ENCODE peak calls at places on chromosomes 1 and 21, in eight cellular contexts. W is AG04450, V is A549, D is neural progenitor cell, K is choroid plexus epithelial cell, J is IMR-90, O is GM23248, X is endodermal cell. R is an unnamed sample.

GRCh38 chr1:179817056-179817455 is 60.5 kb downstream of the TOR1AIP2 start:
- DNase-seq in W (no peak), D (no peak), V (no peak), J (no peak), O (no peak), X (no peak), K (no peak), R (no peak)

GRCh38 chr1:108124622-108125311 is 75.4 kb downstream of the SLC25A24 start:
- DNase-seq in W (no peak), O (no peak), V (no peak), D (no peak), J (no peak), K (no peak), X (peak; percentile 64), R (no peak)

GRCh38 chr1:15027515-15027948 is 126.0 kb upstream of the TMEM51 start:
- DNase-seq in J (peak; percentile 54), K (peak; percentile 62), D (peak; percentile 67), O (peak; percentile 80), X (peak; percentile 94), W (no peak), V (peak; percentile 64), R (peak; percentile 58)

GRCh38 chr1:31666290-31666963 is 21.8 kb upstream of the PEF1 start:
- DNase-seq in K (peak; percentile 41), W (no peak), J (peak; percentile 46), X (peak; percentile 50), O (peak; percentile 40), D (no peak), V (peak; percentile 43), R (peak; percentile 33)

GRCh38 chr21:34992736-34993135 is 56.4 kb downstream of the RUNX1 start:
- DNase-seq in K (peak; percentile 77), J (peak; percentile 73), W (no peak), X (no peak), V (no peak), O (peak; percentile 81), D (no peak), R (peak; percentile 40)

GRCh38 chr1:222861057-222861456 is 46.2 kb downstream of the DISP1 start:
- DNase-seq in V (no peak), K (no peak), J (no peak), W (no peak), X (no peak), O (no peak), D (no peak), R (no peak)

GRCh38 chr21:30340714-30341573 is 3.5 kb upstream of the KRTAP27-1 start:
- DNase-seq in J (peak; percentile 10), V (peak; percentile 0), X (peak; percentile 81), O (peak; percentile 51), K (peak; percentile 72), D (peak; percentile 52), W (no peak), R (peak; percentile 47)

GRCh38 chr1:87169250-87169910 is 159.3 kb upstream of the LMO4 start:
- DNase-seq in J (no peak), O (no peak), V (no peak), X (no peak), W (no peak), K (no peak), D (peak; percentile 14), R (no peak)

GRCh38 chr1:58921751-58922150 is 137.9 kb upstream of the JUN start:
- DNase-seq in J (no peak), V (no peak), O (no peak), D (no peak), K (no peak), X (no peak), W (no peak), R (no peak)

GRCh38 chr1:182235952-182236650 is 155.5 kb downstream of the GLUL start:
- DNase-seq in V (no peak), K (no peak), X (no peak), J (peak; percentile 3), D (no peak), O (peak; percentile 52), W (no peak), R (peak; percentile 82)

GRCh38 chr1:158147396-158148353 is 33.0 kb upstream of the CD1D start:
- DNase-seq in K (no peak), O (peak; percentile 25), J (no peak), X (no peak), V (no peak), W (no peak), D (no peak), R (peak; percentile 33)

GRCh38 chr1:223802602-223803001 is 43.1 kb downstream of the TP53BP2 start:
- DNase-seq in W (no peak), X (no peak), J (no peak), O (peak; percentile 24), V (no peak), K (no peak), D (no peak), R (no peak)

GRCh38 chr1:193310569-193310968 is 124.2 kb upstream of the B3GALT2 start:
- DNase-seq in X (no peak), V (no peak), W (no peak), D (no peak), J (no peak), O (no peak), K (no peak), R (no peak)

GRCh38 chr1:205449750-205450443 is 5.9 kb downstream of the BLACAT1 start:
- DNase-seq in J (peak; percentile 36), O (peak; percentile 66), X (peak; percentile 95), V (peak; percentile 69), W (no peak), D (peak; percentile 75), K (peak; percentile 39), R (peak; percentile 54)

GRCh38 chr1:10217748-10218441 is 7.5 kb downstream of the KIF1B start:
- DNase-seq in K (peak; percentile 52), V (no peak), W (no peak), X (no peak), O (peak; percentile 82), J (no peak), D (no peak), R (peak; percentile 80)

GRCh38 chr1:178341218-178341956 is 155.4 kb downstream of the CLEC20A start:
- DNase-seq in J (peak; percentile 80), D (peak; percentile 95), X (peak; percentile 95), K (peak; percentile 80), W (peak; percentile 45), V (no peak), O (peak; percentile 96), R (peak; percentile 76)

GRCh38 chr1:109643385-109644230 is 12.3 kb upstream of the GSTM4 start:
- DNase-seq in X (peak; percentile 97), D (peak; percentile 92), W (no peak), V (peak; percentile 59), O (peak; percentile 81), K (peak; percentile 75), J (peak; percentile 65), R (peak; percentile 69)

GRCh38 chr1:203871114-203871875 is 9.9 kb downstream of the SNRPE start:
- DNase-seq in D (peak; percentile 90), X (peak; percentile 75), O (peak; percentile 86), W (peak; percentile 62), K (peak; percentile 92), J (peak; percentile 80), V (peak; percentile 94), R (peak; percentile 80)
- H3K4me3 ChIP-seq in D (peak overlapping the region; percentile 5), X (no peak overlapping the region), O (no peak overlapping the region), W (no peak overlapping the region), K (no peak overlapping the region), J (no peak overlapping the region), V (no peak overlapping the region), R (no peak overlapping the region)

GRCh38 chr1:161019767-161020572 is 982 bp downstream of the F11R start:
- DNase-seq in D (peak; percentile 74), K (peak; percentile 35), W (no peak), X (peak; percentile 67), J (no peak), V (no peak), O (peak; percentile 19), R (no peak)

GRCh38 chr1:161021168-161021958 is 411 bp upstream of the F11R start:
- DNase-seq in J (peak; percentile 20), K (peak; percentile 72), O (peak; percentile 45), W (no peak), X (peak; percentile 100), V (peak; percentile 99), D (peak; percentile 92), R (no peak)

GRCh38 chr1:161017756-161018630 is 3.0 kb downstream of the F11R start:
- DNase-seq in W (no peak), X (no peak), K (no peak), O (peak; percentile 21), J (no peak), D (no peak), V (no peak), R (no peak)

GRCh38 chr1:161020573-161021167 is at the start of gene F11R:
- DNase-seq in X (peak; percentile 89), D (peak; percentile 75), W (no peak), J (no peak), K (peak; percentile 19), O (peak; percentile 45), V (peak; percentile 80), R (no peak)

DNA sequence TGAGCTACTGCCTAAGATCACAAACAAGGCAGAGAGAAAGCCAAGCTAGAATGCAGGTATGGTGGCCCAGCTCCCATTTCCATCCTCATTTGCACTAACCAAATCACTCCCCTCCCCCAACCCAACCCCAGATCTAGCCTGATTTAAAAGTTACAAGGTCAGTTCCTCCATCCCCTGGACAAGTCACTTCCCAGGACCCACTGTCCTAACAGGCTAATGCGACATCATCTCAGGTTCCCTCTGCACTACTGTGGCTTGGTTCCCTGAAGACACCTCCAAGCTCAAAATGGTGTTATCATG is 2.4 kb downstream of the F11R start:
- DNase-seq in J (no peak), D (no peak), K (no peak), X (peak; percentile 51), V (no peak), W (no peak), O (no peak), R (no peak)
- H3K4me3 ChIP-seq in J (no peak overlapping the region), D (peak overlapping the region; percentile 16), K (no peak overlapping the region), X (peak overlapping the region; percentile 98), V (no peak overlapping the region), W (no peak overlapping the region), O (no peak overlapping the region), R (no peak overlapping the region)

GRCh38 chr1:112465122-112465521 is 43.6 kb upstream of the WNT2B start:
- DNase-seq in W (no peak), V (no peak), O (peak; percentile 63), J (peak; percentile 64), K (peak; percentile 57), X (no peak), D (no peak), R (peak; percentile 56)

GRCh38 chr1:112461200-112461871 is 47.4 kb upstream of the WNT2B start:
- DNase-seq in K (peak; percentile 27), J (no peak), W (no peak), D (peak; percentile 9), O (peak; percentile 17), X (peak; percentile 62), V (no peak), R (peak; percentile 19)

GRCh38 chr1:112464501-112464900 is 44.3 kb upstream of the WNT2B start:
- DNase-seq in V (no peak), W (no peak), D (no peak), J (no peak), K (no peak), X (peak; percentile 62), O (no peak), R (no peak)

GRCh38 chr1:112460672-112461071 is 48.1 kb upstream of the WNT2B start:
- DNase-seq in X (no peak), W (no peak), V (no peak), O (no peak), K (no peak), J (peak; percentile 47), D (no peak), R (peak; percentile 33)

GRCh38 chr1:112462953-112463279 is 45.8 kb upstream of the WNT2B start:
- DNase-seq in V (no peak), K (no peak), X (no peak), O (no peak), D (no peak), J (no peak), W (no peak), R (no peak)
- H3K4me3 ChIP-seq in V (no peak overlapping the region), K (no peak overlapping the region), X (no peak overlapping the region), O (no peak overlapping the region), D (no peak overlapping the region), J (no peak overlapping the region), W (no peak overlapping the region), R (no peak overlapping the region)

GRCh38 chr1:240151126-240151735 is 59.5 kb downstream of the FMN2 start:
- DNase-seq in K (no peak), J (no peak), X (no peak), O (peak; percentile 57), W (no peak), D (no peak), V (no peak), R (peak; percentile 12)
- H3K4me3 ChIP-seq in K (no peak overlapping the region), J (no peak overlapping the region), X (no peak overlapping the region), O (no peak overlapping the region), W (no peak overlapping the region), D (no peak overlapping the region), V (no peak overlapping the region), R (no peak overlapping the region)